ENCODE peak calls at places on chromosomes 13 and 19, in nine cellular contexts. D is heart left ventricle, O is neural progenitor cell, P is brain microvascular endothelial cell, K is cardiac muscle cell, Q is astrocyte of the spinal cord, G is GM23338, F is thoracic aorta, V is lung. L is an unnamed sample.

GRCh38 chr13:57627663-57628062 is 3.9 kb upstream of the PCDH17 start:
- DNase-seq in D (no peak), O (peak; percentile 26), P (no peak), K (peak; percentile 49), Q (peak; percentile 46), G (peak; percentile 51), F (no peak), V (no peak), L (no peak)

GRCh38 chr13:113777311-113778260 is 18.6 kb downstream of the TMEM255B start:
- DNase-seq in D (no peak), O (peak; percentile 88), P (no peak), K (peak; percentile 44), Q (peak; percentile 24), G (peak; percentile 78), F (no peak), V (no peak), L (no peak)

GRCh38 chr19:50465986-50466771 is 10.1 kb upstream of the EMC10 start:
- DNase-seq in D (no peak), O (peak; percentile 82), P (no peak), K (no peak), Q (no peak), G (peak; percentile 88), F (no peak), V (peak; percentile 67), L (no peak)

GRCh38 chr13:81171065-81171647 is 830.2 kb upstream of the SPRY2 start:
- DNase-seq in D (no peak), O (peak; percentile 18), P (no peak), K (peak; percentile 32), Q (peak; percentile 29), G (peak; percentile 48), F (no peak), V (no peak), L (no peak)

GRCh38 chr19:52142001-52142595 is 2.4 kb upstream of the ZNF616 start:
- DNase-seq in D (no peak), O (no peak), P (no peak), K (no peak), Q (no peak), G (no peak), F (no peak), V (no peak), L (no peak)

GRCh38 chr19:38930776-38931761 is at the start of gene MRPS12:
- DNase-seq in D (peak; percentile 98), O (peak; percentile 100), P (peak; percentile 99), K (peak; percentile 100), Q (peak; percentile 99), G (peak; percentile 100), F (peak; percentile 95), V (peak; percentile 99), L (peak; percentile 97)

GRCh38 chr13:60043262-60043661 is 120.5 kb downstream of the DIAPH3 start:
- DNase-seq in D (no peak), O (no peak), P (no peak), K (peak; percentile 18), Q (peak; percentile 20), G (no peak), F (no peak), V (no peak), L (no peak)

GRCh38 chr13:76667551-76667950 is 218.7 kb downstream of the KCTD12 start:
- DNase-seq in D (no peak), O (no peak), P (peak; percentile 61), K (peak; percentile 84), Q (peak; percentile 64), G (no peak), F (no peak), V (no peak), L (peak; percentile 18)

GRCh38 chr19:1170938-1171754 is 2.9 kb downstream of the SBNO2 start:
- DNase-seq in D (no peak), O (peak; percentile 40), P (no peak), K (no peak), Q (no peak), G (no peak), F (no peak), V (no peak), L (no peak)

GRCh38 chr13:61123533-61124269 is 291.9 kb downstream of the PCDH20 start:
- DNase-seq in D (no peak), O (peak; percentile 33), P (no peak), K (no peak), Q (no peak), G (peak; percentile 12), F (no peak), V (no peak), L (no peak)

GRCh38 chr19:54160182-54160811 is 776 bp upstream of the LENG1 start:
- DNase-seq in D (no peak), O (peak; percentile 59), P (no peak), K (peak; percentile 30), Q (no peak), G (peak; percentile 55), F (no peak), V (no peak), L (no peak)

GRCh38 chr19:33292595-33293254 is 9.6 kb downstream of the CEBPA start:
- DNase-seq in D (peak; percentile 51), O (no peak), P (no peak), K (peak; percentile 18), Q (no peak), G (no peak), F (no peak), V (peak; percentile 66), L (no peak)

GRCh38 chr19:28466107-28467045 is 746.6 kb downstream of the UQCRFS1 start:
- DNase-seq in D (peak; percentile 72), O (peak; percentile 76), P (peak; percentile 14), K (peak; percentile 67), Q (peak; percentile 27), G (peak; percentile 78), F (no peak), V (peak; percentile 58), L (no peak)

GRCh38 chr19:46515879-46516350 is 20.2 kb upstream of the PNMA8B start:
- DNase-seq in D (no peak), O (peak; percentile 57), P (peak; percentile 26), K (peak; percentile 60), Q (peak; percentile 31), G (peak; percentile 80), F (no peak), V (no peak), L (no peak)

GRCh38 chr13:28040977-28041376 is 52.5 kb upstream of the URAD start:
- DNase-seq in D (no peak), O (no peak), P (no peak), K (no peak), Q (no peak), G (no peak), F (no peak), V (no peak), L (no peak)

GRCh38 chr19:18424122-18424889 is 5.1 kb downstream of the SSBP4 start:
- DNase-seq in D (no peak), O (peak; percentile 56), P (no peak), K (no peak), Q (no peak), G (peak; percentile 33), F (no peak), V (no peak), L (no peak)

GRCh38 chr19:18424890-18425514 is 5.8 kb downstream of the SSBP4 start:
- DNase-seq in D (no peak), O (no peak), P (no peak), K (no peak), Q (no peak), G (no peak), F (no peak), V (no peak), L (no peak)

GRCh38 chr19:18421371-18421959 is 2.3 kb downstream of the SSBP4 start:
- DNase-seq in D (no peak), O (no peak), P (no peak), K (no peak), Q (no peak), G (no peak), F (no peak), V (no peak), L (no peak)

GRCh38 chr19:18422530-18423191 is 3.5 kb downstream of the SSBP4 start:
- DNase-seq in D (no peak), O (no peak), P (no peak), K (no peak), Q (no peak), G (no peak), F (no peak), V (no peak), L (no peak)

GRCh38 chr19:18423258-18424020 is 4.2 kb downstream of the SSBP4 start:
- DNase-seq in D (no peak), O (no peak), P (no peak), K (no peak), Q (no peak), G (no peak), F (no peak), V (no peak), L (no peak)
- H3K4me3 ChIP-seq in D (no peak overlapping the region), O (no peak overlapping the region), P (no peak overlapping the region), K (no peak overlapping the region), Q (no peak overlapping the region), G (no peak overlapping the region), F (no peak overlapping the region), V (no peak overlapping the region), L (no peak overlapping the region)

GRCh38 chr19:29671393-29672076 is 6.3 kb downstream of the PLEKHF1 start:
- DNase-seq in D (peak; percentile 82), O (no peak), P (peak; percentile 24), K (peak; percentile 60), Q (peak; percentile 31), G (peak; percentile 41), F (peak; percentile 39), V (peak; percentile 54), L (peak; percentile 79)
- TF ChIP-seq CTCF in D (peak; percentile 22), O (no peak), P (peak; percentile 53), K (peak; percentile 24), Q (no peak), G (no peak), F (peak; percentile 44), V (no peak), L (peak; percentile 43)

DNA sequence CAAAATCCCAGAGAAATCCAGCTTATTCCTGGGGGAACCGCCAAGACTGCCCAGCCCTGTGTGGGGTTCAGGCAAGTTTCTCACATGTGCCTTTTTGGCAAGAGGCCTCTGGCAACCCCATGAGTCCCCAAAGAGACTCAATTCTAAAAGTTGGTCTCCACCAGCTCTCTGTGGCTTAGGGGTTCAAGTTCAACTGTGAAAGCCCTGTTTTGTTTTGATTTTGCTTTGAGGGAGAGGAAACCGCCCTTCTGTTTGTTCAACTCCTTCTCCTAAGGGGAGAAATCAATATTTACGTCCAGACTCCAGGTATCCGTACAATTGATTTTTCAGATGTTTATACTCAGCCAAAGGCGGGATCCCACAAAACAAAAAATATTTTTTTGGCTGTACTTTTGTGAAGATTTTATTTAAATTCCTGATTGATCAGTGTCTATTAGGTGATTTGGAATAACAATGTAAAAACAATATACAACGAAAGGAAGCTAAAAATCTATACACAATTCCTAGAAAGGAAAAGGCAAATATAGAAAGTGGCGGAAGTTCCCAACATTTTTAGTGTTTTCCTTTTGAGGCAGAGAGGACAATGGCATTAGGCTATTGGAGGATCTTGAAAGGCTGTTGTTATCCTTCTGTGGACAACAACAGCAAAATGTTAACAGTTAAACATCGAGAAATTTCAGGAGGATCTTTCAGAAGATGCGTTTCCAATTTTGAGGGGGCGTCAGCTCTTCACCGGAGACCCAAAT is 582 bp upstream of the LDLR start:
- DNase-seq in D (no peak), O (no peak), P (no peak), K (no peak), Q (peak; percentile 26), G (no peak), F (no peak), V (no peak), L (no peak)
- H3K4me3 ChIP-seq in D (peak overlapping the region; percentile 82), O (peak overlapping the region; percentile 93), P (peak overlapping the region; percentile 98), K (peak overlapping the region; percentile 95), Q (peak overlapping the region; percentile 97), G (peak overlapping the region; percentile 99), F (peak overlapping the region; percentile 78), V (no peak overlapping the region), L (peak overlapping the region; percentile 92)

DNA sequence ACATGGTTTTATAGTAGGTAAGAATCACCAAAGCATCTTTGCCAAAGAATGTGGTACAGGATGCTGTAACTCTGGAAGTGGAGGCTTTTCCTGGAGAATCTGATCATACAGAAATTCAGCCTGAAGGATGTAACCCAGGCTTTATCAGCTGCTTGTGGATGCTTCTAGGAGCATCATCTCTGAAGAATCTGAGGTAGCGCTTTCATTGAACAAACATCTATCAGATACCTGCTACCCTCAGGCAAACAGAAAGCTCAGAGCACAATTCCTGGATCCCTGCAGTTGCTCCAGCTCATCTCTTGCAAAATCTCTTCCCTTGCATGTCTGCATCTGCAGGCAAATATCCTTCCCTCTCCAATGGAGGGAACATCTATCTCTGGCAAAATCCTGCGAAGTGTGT is 9.3 kb downstream of the FAM124A start:
- DNase-seq in D (no peak), O (no peak), P (no peak), K (no peak), Q (no peak), G (no peak), F (no peak), V (no peak), L (no peak)
- TF ChIP-seq CTCF in D (no peak), O (no peak), P (no peak), K (no peak), Q (no peak), G (no peak), F (no peak), V (no peak), L (no peak)

L was measured in retinal pigment epithelial cell.